ENCODE peak calls at places on chromosomes 16 and 17, in six cellular contexts. W, U, K, B, D and R are unnamed samples.

GRCh38 chr16:11386791-11387546 is 41.7 kb downstream of the RMI2 start:
- DNase-seq in W (no peak), U (peak), K (no peak), B (no peak), D (peak), R (peak)

GRCh38 chr17:7592422-7593021 is 2.6 kb upstream of the SOX15 start:
- DNase-seq in W (no peak), U (no peak), K (no peak), B (no peak), D (no peak), R (no peak)

GRCh38 chr16:67645397-67646121 is 615 bp downstream of the CARMIL2 start:
- DNase-seq in W (no peak), U (no peak), K (no peak), B (no peak), D (no peak), R (peak)

GRCh38 chr17:43324205-43324893 is 74.4 kb upstream of the ARL4D start:
- DNase-seq in W (no peak), U (peak), K (no peak), B (no peak), D (no peak), R (no peak)

GRCh38 chr17:31842416-31843381 is 16.3 kb downstream of the COPRS start:
- DNase-seq in W (peak), U (peak), K (peak), B (peak), D (peak), R (peak)

GRCh38 chr16:19242186-19242585 is 43.3 kb upstream of the CLEC19A start:
- DNase-seq in W (no peak), U (no peak), K (no peak), B (no peak), D (no peak), R (no peak)

GRCh38 chr17:34816806-34817205 is 144.5 kb downstream of the CCT6B start:
- DNase-seq in W (no peak), U (no peak), K (no peak), B (no peak), D (no peak), R (no peak)

GRCh38 chr17:34377078-34377823 is 14.2 kb upstream of the CCL1 start:
- DNase-seq in W (no peak), U (no peak), K (no peak), B (no peak), D (no peak), R (no peak)

GRCh38 chr17:49970498-49970897 is 1.5 kb downstream of the DLX4 start:
- DNase-seq in W (no peak), U (no peak), K (no peak), B (no peak), D (no peak), R (no peak)

GRCh38 chr16:30997887-30998711 is 12.3 kb downstream of the STX1B start:
- DNase-seq in W (no peak), U (no peak), K (no peak), B (no peak), D (no peak), R (no peak)

GRCh38 chr17:6701719-6702118 is 11.4 kb downstream of the SLC13A5 start:
- DNase-seq in W (no peak), U (peak), K (peak), B (no peak), D (peak), R (no peak)

GRCh38 chr17:64218066-64218465 is 45.0 kb downstream of the TEX2 start:
- DNase-seq in W (no peak), U (no peak), K (no peak), B (no peak), D (peak), R (no peak)

GRCh38 chr17:38922538-38923291 is 2.7 kb upstream of the LASP1NB start:
- DNase-seq in W (peak), U (peak), K (no peak), B (peak), D (no peak), R (no peak)

GRCh38 chr17:56623383-56623782 is 29.9 kb downstream of the NOG start:
- DNase-seq in W (no peak), U (no peak), K (no peak), B (no peak), D (no peak), R (no peak)

GRCh38 chr17:78359216-78359935 is 501 bp downstream of the SOCS3 start:
- DNase-seq in W (no peak), U (peak), K (no peak), B (no peak), D (no peak), R (peak)

GRCh38 chr17:80618304-80618703 is 73.7 kb downstream of the RPTOR start:
- DNase-seq in W (no peak), U (no peak), K (no peak), B (no peak), D (no peak), R (no peak)

GRCh38 chr17:19874256-19874655 is 6.5 kb upstream of the ULK2 start:
- DNase-seq in W (no peak), U (no peak), K (no peak), B (no peak), D (no peak), R (no peak)

GRCh38 chr16:60478810-60479209 is 1557.4 kb downstream of the CDH8 start:
- DNase-seq in W (no peak), U (no peak), K (no peak), B (no peak), D (no peak), R (no peak)

GRCh38 chr17:57982452-57983170 is 5.4 kb downstream of the VEZF1 start:
- DNase-seq in W (no peak), U (no peak), K (no peak), B (no peak), D (no peak), R (no peak)

GRCh38 chr16:82055728-82056549 is 20.9 kb downstream of the HSD17B2 start:
- DNase-seq in W (no peak), U (no peak), K (no peak), B (no peak), D (no peak), R (no peak)

GRCh38 chr17:45905812-45906211 is 11.5 kb downstream of the MAPT start:
- DNase-seq in W (no peak), U (no peak), K (no peak), B (no peak), D (no peak), R (no peak)

GRCh38 chr16:57380671-57381462 is 8.6 kb downstream of the CX3CL1 start:
- DNase-seq in W (no peak), U (peak), K (no peak), B (peak), D (no peak), R (no peak)

GRCh38 chr17:81294512-81295030 is 536 bp downstream of the SLC38A10 start:
- DNase-seq in W (peak), U (peak), K (no peak), B (no peak), D (no peak), R (no peak)

GRCh38 chr17:48912476-48912875 is 4.3 kb downstream of the UBE2Z start:
- DNase-seq in W (no peak), U (no peak), K (no peak), B (no peak), D (no peak), R (no peak)

GRCh38 chr17:48909796-48910195 is 1.6 kb downstream of the UBE2Z start:
- DNase-seq in W (no peak), U (peak), K (no peak), B (no peak), D (no peak), R (no peak)

GRCh38 chr17:48908853-48909394 is 717 bp downstream of the UBE2Z start:
- DNase-seq in W (peak), U (peak), K (peak), B (peak), D (peak), R (peak)

GRCh38 chr17:48908047-48908843 is at the start of gene UBE2Z:
- DNase-seq in W (peak), U (peak), K (peak), B (peak), D (peak), R (peak)

GRCh38 chr17:48910370-48910769 is 2.2 kb downstream of the UBE2Z start:
- DNase-seq in W (no peak), U (no peak), K (no peak), B (no peak), D (no peak), R (no peak)
- TF ChIP-seq POLR2AphosphoS5 in W (no peak), U (no peak), K (no peak), B (no peak), D (no peak), R (no peak)

DNA sequence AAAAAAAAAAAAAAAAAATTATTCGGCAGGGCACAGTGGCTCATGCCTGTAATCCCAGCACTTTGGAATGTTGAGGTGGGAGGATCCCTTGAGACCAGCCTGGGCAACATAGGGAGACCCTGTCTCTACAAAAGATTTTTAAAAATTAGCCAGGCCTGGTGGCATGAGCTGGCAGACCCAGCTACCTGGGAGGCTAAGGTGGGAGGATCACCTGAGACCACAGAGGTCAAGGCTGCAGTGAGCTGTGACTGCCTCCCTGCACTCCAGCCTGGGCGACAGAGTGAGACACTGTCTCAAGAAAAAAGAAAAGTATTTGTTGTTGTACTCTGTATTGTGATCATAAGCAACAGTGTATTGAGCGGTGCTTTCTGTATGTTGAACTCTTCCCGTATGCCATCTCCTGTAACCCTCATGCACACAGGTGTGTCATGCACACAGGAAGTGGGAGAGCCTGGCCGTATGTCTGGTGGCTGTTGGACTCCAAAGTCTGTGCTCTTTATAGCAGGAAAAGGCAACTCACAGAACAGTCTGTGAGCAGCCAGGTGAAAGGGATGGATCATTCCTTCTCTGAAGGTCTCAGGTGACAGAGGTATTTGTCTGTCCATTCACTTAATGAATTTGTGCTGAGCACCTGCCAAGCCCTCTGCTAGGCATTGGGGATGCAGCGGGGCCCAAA is 17.2 kb downstream of the CDH1 start:
- DNase-seq in W (peak), U (no peak), K (no peak), B (no peak), D (no peak), R (no peak)
- TF ChIP-seq POLR2A in W (peak), U (no peak), K (no peak), B (no peak), D (no peak), R (no peak)

GRCh38 chr17:70323269-70323668 is 153.9 kb downstream of the KCNJ2 start:
- DNase-seq in W (no peak), U (no peak), K (no peak), B (no peak), D (no peak), R (no peak)
- TF ChIP-seq POLR2AphosphoS5 in W (no peak), U (no peak), K (no peak), B (no peak), D (no peak), R (no peak)

GRCh38 chr16:89132194-89133005 is 38.7 kb downstream of the ACSF3 start:
- DNase-seq in W (no peak), U (no peak), K (no peak), B (no peak), D (no peak), R (peak)

GRCh38 chr16:89133457-89134127 is 38.0 kb upstream of the CDH15 start:
- DNase-seq in W (no peak), U (no peak), K (no peak), B (no peak), D (no peak), R (peak)

GRCh38 chr16:89129378-89129777 is 35.7 kb downstream of the ACSF3 start:
- DNase-seq in W (no peak), U (no peak), K (no peak), B (no peak), D (no peak), R (no peak)

GRCh38 chr16:89130448-89130847 is 36.8 kb downstream of the ACSF3 start:
- DNase-seq in W (no peak), U (no peak), K (no peak), B (no peak), D (no peak), R (peak)

DNA sequence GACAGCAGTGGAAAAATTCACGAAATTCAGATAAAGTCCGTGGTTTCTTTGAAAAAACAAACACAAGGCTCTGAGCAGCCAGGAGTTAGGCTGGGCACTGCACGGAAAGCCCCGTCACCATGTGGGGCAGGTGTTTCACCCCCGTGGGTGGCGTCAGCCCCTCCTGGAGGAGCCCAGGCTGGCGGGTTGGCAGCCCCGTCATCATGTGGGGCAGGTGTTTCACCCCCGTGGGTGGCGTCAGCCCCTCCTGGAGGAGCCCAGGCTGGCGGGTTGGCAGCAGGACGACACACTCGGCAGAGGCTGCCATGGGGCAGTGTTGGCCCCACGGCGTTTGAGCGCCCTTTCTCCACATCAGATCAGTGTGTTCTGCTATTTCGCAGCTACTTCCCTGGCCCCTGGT is 38.1 kb downstream of the ACSF3 start:
- DNase-seq in W (no peak), U (no peak), K (no peak), B (no peak), D (no peak), R (no peak)
- TF ChIP-seq POLR2A in W (no peak), U (no peak), K (no peak), B (no peak), D (no peak), R (no peak)

GRCh38 chr17:71975331-71975801 is 145.5 kb upstream of the SOX9 start:
- DNase-seq in W (peak), U (no peak), K (no peak), B (peak), D (no peak), R (peak)
- TF ChIP-seq POLR2AphosphoS5 in W (peak), U (no peak), K (no peak), B (peak), D (no peak), R (no peak)

DNA sequence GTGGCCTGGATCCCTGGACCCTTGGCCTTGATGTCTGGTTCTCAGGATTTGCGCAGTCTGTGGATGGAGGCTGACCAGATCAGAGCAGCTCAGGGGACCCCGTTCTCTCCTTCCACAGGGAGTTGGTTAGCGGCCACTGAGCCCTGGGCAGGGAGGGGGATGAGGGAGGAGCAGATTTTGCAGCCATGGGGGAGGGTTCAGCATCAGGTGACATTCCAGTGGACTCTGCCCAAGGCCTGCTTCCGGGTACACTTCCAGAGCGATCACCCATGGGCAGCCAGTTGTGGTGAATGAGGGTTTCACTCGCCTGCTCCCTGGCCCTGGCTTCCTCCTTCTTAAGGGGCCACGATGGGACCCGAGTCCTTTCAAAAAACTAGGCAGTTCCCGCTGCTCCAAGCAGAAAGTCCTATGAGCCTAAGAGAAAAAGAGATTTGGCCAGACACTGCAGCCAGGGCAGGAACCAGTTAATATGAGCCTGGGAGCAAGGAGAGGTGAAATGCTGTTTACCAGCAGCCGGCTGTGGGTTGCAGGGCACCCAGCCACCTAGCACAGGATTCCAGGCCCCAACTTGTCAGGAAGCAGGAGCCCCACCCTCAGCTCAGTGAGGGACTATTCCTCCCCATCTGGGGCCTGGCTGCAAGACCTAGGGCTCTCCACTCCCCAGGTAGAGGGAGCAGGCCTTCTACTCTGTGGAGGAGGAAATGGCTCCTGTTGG is 4.7 kb upstream of the GPRC5C start:
- DNase-seq in W (peak), U (no peak), K (no peak), B (peak), D (no peak), R (no peak)
- TF ChIP-seq POLR2A in W (peak), U (no peak), K (no peak), B (no peak), D (no peak), R (no peak)

GRCh38 chr16:69851491-69852240 is 89.5 kb downstream of the WWP2 start:
- DNase-seq in W (no peak), U (no peak), K (no peak), B (no peak), D (no peak), R (no peak)
- TF ChIP-seq POLR2AphosphoS5 in W (no peak), U (no peak), K (no peak), B (no peak), D (no peak), R (no peak)